ENCODE peak calls at places on chromosome X, in ten cellular contexts. M is Panc1, L is uterus, U is suprapubic skin, O is mesendoderm, D is neural progenitor cell, J is left ventricle myocardium inferior, P is lower lobe of right lung, T is aorta, W is Caco-2. H is an unnamed sample. For H3K4me1, the result is how much of the 10 kb centered on the place peaks cover.

GRCh38 chrX:153449306-153450113 is 3.7 kb upstream of the TREX2 start:
- DNase-seq in P (no peak), O (no peak), T (peak), U (no peak), J (no peak), M (no peak), D (no peak), L (no peak), W (no peak), H (no peak)

GRCh38 chrX:20507901-20508620 is 241.4 kb upstream of the RPS6KA3 start:
- DNase-seq in M (no peak), J (no peak), U (no peak), W (no peak), P (no peak), O (no peak), L (no peak), T (no peak), D (no peak), H (no peak)

GRCh38 chrX:130174051-130174704 is 2.4 kb downstream of the RAB33A start:
- DNase-seq in T (no peak), D (no peak), U (no peak), O (no peak), M (no peak), P (no peak), J (peak), W (no peak), L (peak), H (peak)

GRCh38 chrX:70808942-70809940 is 99.3 kb downstream of the TEX11 start:
- DNase-seq in P (no peak), D (no peak), U (no peak), L (no peak), M (no peak), J (no peak), W (no peak), T (no peak), O (no peak), H (no peak)

GRCh38 chrX:16484338-16484737 is 165.6 kb upstream of the S100G start:
- DNase-seq in W (no peak), M (peak), P (no peak), D (no peak), L (no peak), J (no peak), U (no peak), T (no peak), O (no peak), H (peak)

GRCh38 chrX:133364201-133364600 is 51.1 kb downstream of the GPC4 start:
- DNase-seq in T (no peak), P (no peak), J (no peak), W (no peak), U (no peak), D (no peak), M (no peak), O (no peak), L (no peak), H (no peak)

GRCh38 chrX:95058815-95059214 is 1384.8 kb downstream of the FAM133A start:
- DNase-seq in U (no peak), J (no peak), M (no peak), D (no peak), O (no peak), T (no peak), W (no peak), P (no peak), L (no peak), H (no peak)

GRCh38 chrX:113059714-113060113 is 219.1 kb upstream of the AMOT start:
- DNase-seq in U (no peak), D (no peak), J (no peak), T (no peak), O (no peak), L (no peak), W (no peak), M (no peak), P (no peak), H (no peak)

GRCh38 chrX:147573266-147573665 is 338.5 kb upstream of the FMR1 start:
- DNase-seq in L (no peak), D (no peak), U (no peak), P (no peak), M (no peak), J (no peak), T (no peak), O (no peak), W (no peak), H (no peak)

GRCh38 chrX:54865208-54865607 is 55.4 kb upstream of the TRO start:
- DNase-seq in W (no peak), D (no peak), J (no peak), U (no peak), P (no peak), L (no peak), T (no peak), O (no peak), M (no peak), H (no peak)

GRCh38 chrX:31353095-31353494 is 281.3 kb upstream of the FTHL17 start:
- DNase-seq in D (no peak), W (peak), L (no peak), M (no peak), T (no peak), P (no peak), U (no peak), J (no peak), O (peak), H (no peak)

DNA sequence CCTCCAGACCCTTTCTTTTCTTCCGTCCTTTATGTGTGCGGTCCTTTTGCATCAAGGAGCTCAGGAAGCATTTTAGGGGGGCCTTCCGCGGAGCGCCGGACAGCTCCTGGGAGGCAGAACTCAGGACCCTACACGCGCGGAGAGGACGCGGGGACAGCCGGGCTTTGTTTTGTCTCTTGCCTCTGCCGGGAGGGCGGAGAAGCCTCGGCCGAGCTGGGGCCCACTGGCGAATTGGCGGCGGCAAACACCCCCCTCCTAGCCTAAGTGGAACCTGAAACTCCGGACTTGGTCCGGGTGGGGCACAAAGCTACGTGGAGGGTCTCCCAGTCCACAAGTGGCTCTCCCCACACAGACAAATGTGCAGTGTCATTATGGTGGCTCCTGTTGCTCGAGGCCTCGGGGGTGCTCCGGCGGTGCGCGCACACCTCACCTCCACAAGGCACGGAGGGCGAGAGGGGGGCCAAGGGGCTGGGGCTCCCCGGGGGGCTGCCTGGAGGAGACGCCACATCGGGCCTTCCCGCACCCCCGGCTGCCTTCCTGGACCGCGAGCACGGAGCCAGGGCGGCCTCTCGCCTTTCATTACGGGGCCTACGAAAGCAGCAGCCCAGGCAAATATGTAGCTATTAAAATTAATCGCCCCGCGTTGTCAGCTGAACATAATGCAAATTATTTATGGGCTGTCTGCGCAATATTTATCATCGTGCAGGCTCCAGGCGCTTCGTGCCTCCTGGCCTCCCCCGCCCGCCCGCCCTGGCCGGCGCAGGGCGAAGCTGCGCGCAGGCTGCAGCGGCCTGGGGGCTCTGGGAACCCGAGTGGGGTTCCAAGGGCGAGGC is 70.6 kb upstream of the BCOR start:
- DNase-seq in L (peak), U (no peak), O (peak), M (no peak), D (peak), T (no peak), P (no peak), J (no peak), W (no peak), H (no peak)
- H3K4me1 ChIP-seq in L (under half), U (under half), O (under half), M (under half), D (under half), T (under half), P (under half), J (under half), W (under half), H (under half)

GRCh38 chrX:13162772-13163171 is 118.4 kb upstream of the FAM9C start:
- DNase-seq in W (no peak), P (no peak), L (no peak), U (no peak), T (no peak), D (no peak), M (no peak), J (no peak), O (no peak), H (no peak)

GRCh38 chrX:13165747-13166146 is 121.3 kb upstream of the FAM9C start:
- DNase-seq in J (no peak), D (peak), O (peak), L (no peak), U (no peak), M (no peak), P (no peak), W (no peak), T (no peak), H (no peak)

GRCh38 chrX:13165266-13165665 is 120.8 kb upstream of the FAM9C start:
- DNase-seq in M (no peak), L (no peak), P (no peak), O (no peak), W (no peak), D (no peak), U (no peak), T (no peak), J (no peak), H (no peak)

GRCh38 chrX:13167444-13168207 is 123.2 kb upstream of the FAM9C start:
- DNase-seq in P (no peak), U (no peak), J (no peak), M (no peak), D (peak), W (no peak), L (no peak), O (peak), T (no peak), H (peak)

GRCh38 chrX:13164611-13165010 is 120.2 kb upstream of the FAM9C start:
- DNase-seq in L (no peak), O (peak), U (no peak), M (no peak), W (peak), P (no peak), D (peak), J (no peak), T (no peak), H (no peak)
- H3K4me1 ChIP-seq in L (under half), O (under half), U (under half), M (under half), W (under half), P (under half), D (half or more), J (under half), T (under half), H (under half)

GRCh38 chrX:108034725-108035124 is 10.1 kb upstream of the VSIG1 start:
- DNase-seq in U (no peak), M (no peak), D (no peak), O (no peak), L (no peak), W (no peak), T (no peak), P (no peak), J (no peak), H (no peak)

GRCh38 chrX:108036298-108036973 is 8.4 kb upstream of the VSIG1 start:
- DNase-seq in M (peak), O (peak), T (no peak), W (peak), U (no peak), D (no peak), L (no peak), P (no peak), J (no peak), H (no peak)

GRCh38 chrX:108033890-108034289 is 11.0 kb upstream of the VSIG1 start:
- DNase-seq in M (no peak), T (no peak), U (no peak), P (no peak), L (no peak), D (no peak), O (peak), J (no peak), W (no peak), H (no peak)

GRCh38 chrX:108029928-108030711 is 14.7 kb upstream of the VSIG1 start:
- DNase-seq in P (no peak), U (no peak), M (no peak), T (no peak), J (no peak), O (no peak), L (no peak), D (no peak), W (no peak), H (no peak)

DNA sequence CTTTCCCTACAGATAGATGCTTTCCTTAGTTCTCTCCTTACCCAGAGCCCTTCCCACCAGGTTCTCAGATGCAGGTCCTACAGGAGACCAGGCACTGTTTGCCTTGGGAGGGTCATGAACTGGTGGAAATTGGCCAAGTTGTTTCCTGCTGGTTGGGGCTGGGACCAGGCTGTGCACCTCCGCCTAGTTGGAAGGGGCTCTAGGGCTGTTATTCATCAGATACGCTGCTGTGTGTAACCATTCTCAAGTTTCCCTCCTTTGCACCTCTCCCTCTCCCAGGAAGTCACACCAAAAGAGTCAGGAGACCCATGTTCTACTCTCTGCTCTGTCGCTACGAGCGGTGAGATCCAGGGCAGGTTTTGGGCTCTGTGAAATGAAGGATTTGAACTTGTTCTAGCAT is 11.9 kb upstream of the VSIG1 start:
- DNase-seq in J (no peak), L (no peak), O (no peak), T (no peak), U (no peak), D (no peak), W (no peak), P (no peak), M (no peak), H (no peak)
- H3K4me1 ChIP-seq in J (under half), L (under half), O (under half), T (under half), U (under half), D (under half), W (under half), P (under half), M (under half), H (under half)

GRCh38 chrX:150581093-150581775 is 12.8 kb downstream of the MTM1 start:
- DNase-seq in T (no peak), J (no peak), D (no peak), P (no peak), L (no peak), O (no peak), W (no peak), U (no peak), M (no peak), H (no peak)

GRCh38 chrX:150574824-150575409 is 6.5 kb downstream of the MTM1 start:
- DNase-seq in J (no peak), L (no peak), U (no peak), T (no peak), O (peak), W (no peak), P (no peak), M (no peak), D (peak), H (no peak)

GRCh38 chrX:150573702-150574101 is 5.3 kb downstream of the MTM1 start:
- DNase-seq in M (no peak), D (no peak), U (no peak), W (no peak), P (no peak), J (no peak), O (no peak), T (no peak), L (no peak), H (no peak)

GRCh38 chrX:150575415-150575814 is 7.0 kb downstream of the MTM1 start:
- DNase-seq in W (no peak), U (no peak), J (no peak), D (no peak), P (no peak), O (no peak), L (no peak), T (no peak), M (no peak), H (no peak)

DNA sequence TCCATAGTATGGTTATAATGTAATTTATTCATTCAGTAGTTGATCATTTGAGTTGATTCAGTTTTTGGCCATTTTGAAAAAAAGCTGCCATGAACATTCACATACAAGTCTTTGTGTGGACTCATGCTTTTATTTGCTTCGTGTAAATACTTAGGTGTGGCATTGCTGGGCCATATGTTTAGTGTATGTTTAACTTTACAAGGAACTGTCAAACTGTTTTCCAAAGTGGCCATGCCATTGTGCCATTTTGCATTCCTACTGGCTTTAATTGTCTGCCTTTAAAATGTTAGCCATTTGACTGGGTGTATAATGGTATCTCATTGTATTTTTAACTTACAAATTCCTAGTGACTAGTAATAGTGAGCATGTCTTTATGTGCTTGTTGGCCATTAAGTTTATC is 8.8 kb downstream of the MTM1 start:
- DNase-seq in M (no peak), U (no peak), W (no peak), D (no peak), O (no peak), J (no peak), T (no peak), L (no peak), P (no peak), H (no peak)
- H3K4me1 ChIP-seq in M (under half), U (under half), W (under half), D (under half), O (under half), J (under half), T (under half), L (under half), P (under half), H (under half)

H was measured in adrenal gland.